ENCODE peak calls at places on chromosomes 11 and 22, in four cellular contexts. W is left lung, E is right lobe of liver, P is HCT116. N is an unnamed sample.

GRCh38 chr22:45896961-45897538 is 79.9 kb downstream of the WNT7B start:
- DNase-seq in W (peak), P (no peak), E (no peak), N (no peak)

GRCh38 chr11:114251797-114252327 is 44.3 kb upstream of the NNMT start:
- DNase-seq in W (no peak), E (no peak), P (no peak), N (no peak)

GRCh38 chr22:49519117-49519737 is 308.4 kb downstream of the BRD1 start:
- DNase-seq in P (no peak), E (peak), W (no peak), N (no peak)

GRCh38 chr11:35549787-35550186 is 24.4 kb upstream of the PAMR1 start:
- DNase-seq in W (no peak), P (no peak), E (no peak), N (no peak)

GRCh38 chr11:95373241-95373640 is 142.2 kb upstream of the SESN3 start:
- DNase-seq in W (no peak), E (no peak), P (no peak), N (no peak)

GRCh38 chr11:112542479-112542878 is 281.8 kb upstream of the PLET1 start:
- DNase-seq in W (no peak), E (no peak), P (no peak), N (no peak)

GRCh38 chr11:122743949-122744876 is 88.7 kb downstream of the UBASH3B start:
- DNase-seq in E (no peak), W (no peak), P (no peak), N (peak)

GRCh38 chr11:44865866-44866272 is 84.8 kb downstream of the TP53I11 start:
- DNase-seq in W (no peak), P (no peak), E (peak), N (no peak)

GRCh38 chr11:114291381-114291780 is 4.8 kb upstream of the NNMT start:
- DNase-seq in W (no peak), P (no peak), E (peak), N (peak)

GRCh38 chr11:429391-429790 is 12.4 kb downstream of the ANO9 start:
- DNase-seq in W (peak), E (no peak), P (no peak), N (no peak)

GRCh38 chr11:117457031-117457785 is 129.6 kb downstream of the CEP164 start:
- DNase-seq in E (no peak), W (no peak), P (no peak), N (no peak)

GRCh38 chr11:109401532-109401931 is 20.5 kb upstream of the C11orf87 start:
- DNase-seq in W (no peak), P (no peak), E (no peak), N (no peak)

GRCh38 chr11:14618060-14618459 is 25.5 kb upstream of the PDE3B start:
- DNase-seq in E (no peak), P (no peak), W (no peak), N (no peak)

GRCh38 chr22:24107668-24108067 is 73.6 kb upstream of the SUSD2 start:
- DNase-seq in W (peak), P (no peak), E (peak), N (no peak)

GRCh38 chr11:79249341-79249993 is 191.4 kb downstream of the TENM4 start:
- DNase-seq in E (no peak), W (no peak), P (no peak), N (no peak)

GRCh38 chr11:82682003-82682751 is 51.5 kb downstream of the FAM181B start:
- DNase-seq in W (no peak), P (peak), E (no peak), N (peak)

GRCh38 chr11:55956521-55956920 is 13.2 kb downstream of the OR10AG1 start:
- DNase-seq in W (no peak), P (no peak), E (no peak), N (no peak)

GRCh38 chr11:16184588-16184987 is 171.8 kb downstream of the SOX6 start:
- DNase-seq in W (no peak), P (no peak), E (peak), N (no peak)

GRCh38 chr11:91158297-91158696 is 935.4 kb upstream of the CHORDC1 start:
- DNase-seq in P (no peak), W (no peak), E (no peak), N (no peak)

GRCh38 chr22:42277988-42278776 is 7.7 kb upstream of the TCF20 start:
- DNase-seq in P (no peak), W (no peak), E (no peak), N (peak)

GRCh38 chr11:77473001-77473800 is 693 bp downstream of the PAK1 start:
- DNase-seq in W (peak), E (peak), P (no peak), N (peak)

GRCh38 chr22:45164217-45165123 is 745 bp downstream of the NUP50 start:
- DNase-seq in E (peak), P (no peak), W (peak), N (peak)

GRCh38 chr11:26626346-26626745 is 54.3 kb upstream of the MUC15 start:
- DNase-seq in P (no peak), E (no peak), W (no peak), N (no peak)

GRCh38 chr11:117953029-117953671 is 23.9 kb upstream of the TMPRSS13 start:
- DNase-seq in E (no peak), W (no peak), P (no peak), N (peak)

GRCh38 chr11:70066628-70067027 is 11.5 kb upstream of the ANO1 start:
- DNase-seq in W (peak), P (no peak), E (peak), N (no peak)

GRCh38 chr22:48503876-48504275 is 1323.8 kb downstream of the BRD1 start:
- DNase-seq in W (peak), E (no peak), P (no peak), N (no peak)

GRCh38 chr11:106152013-106152412 is 74.6 kb downstream of the AASDHPPT start:
- DNase-seq in P (no peak), E (no peak), W (no peak), N (no peak)

GRCh38 chr22:20551805-20552449 is 44.5 kb downstream of the MED15 start:
- DNase-seq in W (no peak), P (no peak), E (no peak), N (no peak)

GRCh38 chr11:122098223-122098980 is 17.6 kb downstream of the BLID start:
- DNase-seq in W (no peak), P (no peak), E (no peak), N (no peak)

GRCh38 chr11:843818-844692 is 1.4 kb downstream of the TSPAN4 start:
- DNase-seq in P (no peak), E (peak), W (peak), N (no peak)

GRCh38 chr22:24402460-24403192 is 24.8 kb upstream of the ADORA2A start:
- DNase-seq in W (peak), P (peak), E (no peak), N (no peak)

GRCh38 chr11:131889146-131889577 is 518.7 kb downstream of the NTM start:
- DNase-seq in W (no peak), P (no peak), E (no peak), N (no peak)

GRCh38 chr22:50101870-50102565 is 12.2 kb downstream of the MOV10L1 start:
- DNase-seq in P (no peak), E (no peak), W (no peak), N (no peak)

GRCh38 chr11:70080763-70081162 is 2.6 kb downstream of the ANO1 start:
- DNase-seq in W (peak), E (no peak), P (peak), N (no peak)

GRCh38 chr11:64959498-64959897 is 12.4 kb downstream of the MAJIN start:
- DNase-seq in W (no peak), E (no peak), P (no peak), N (no peak)

GRCh38 chr11:117610045-117610444 is 187.0 kb downstream of the DSCAML1 start:
- DNase-seq in P (no peak), E (no peak), W (no peak), N (peak)

GRCh38 chr11:19259487-19260345 is 19.0 kb upstream of the E2F8 start:
- DNase-seq in W (peak), P (peak), E (peak), N (peak)

DNA sequence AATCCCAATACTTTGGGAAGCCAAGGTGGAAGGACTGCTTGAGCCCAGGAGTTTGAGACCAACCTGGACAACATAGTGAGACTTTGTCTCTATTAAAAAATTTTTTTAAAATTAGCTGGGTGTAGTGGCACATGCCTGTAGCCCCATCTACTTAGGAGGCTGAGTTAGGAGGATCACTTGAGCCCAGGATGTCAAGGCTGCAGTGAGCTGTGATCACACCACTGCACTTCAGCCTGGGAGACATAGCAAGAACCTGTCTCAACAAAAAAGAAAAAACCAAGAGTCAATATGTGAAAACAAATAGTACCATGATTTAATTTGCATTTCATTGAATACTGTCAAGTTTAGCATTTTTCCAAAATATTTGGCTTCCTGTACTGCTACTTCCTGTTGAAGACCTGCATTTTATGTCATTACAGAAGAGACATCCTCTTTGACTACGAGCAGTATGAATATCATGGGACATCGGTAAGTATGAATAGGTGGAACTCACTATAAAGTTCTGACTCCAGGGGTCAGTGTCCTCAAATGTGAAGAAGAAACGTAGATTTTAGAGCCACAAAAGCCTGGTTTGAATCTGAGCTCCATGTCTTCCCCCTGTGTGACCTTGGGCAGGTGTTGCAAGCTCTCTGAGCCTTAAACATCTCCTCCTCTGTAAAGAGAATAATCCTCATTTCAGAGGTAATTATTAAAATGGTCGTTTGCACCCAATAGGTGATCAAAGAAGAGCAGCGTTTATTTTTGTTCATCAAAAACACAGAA is 16.0 kb downstream of the CDC45 start:
- DNase-seq in E (no peak), P (no peak), W (no peak), N (no peak)
- TF ChIP-seq CTCF in E (peak), P (no peak), W (no peak), N (no peak)

DNA sequence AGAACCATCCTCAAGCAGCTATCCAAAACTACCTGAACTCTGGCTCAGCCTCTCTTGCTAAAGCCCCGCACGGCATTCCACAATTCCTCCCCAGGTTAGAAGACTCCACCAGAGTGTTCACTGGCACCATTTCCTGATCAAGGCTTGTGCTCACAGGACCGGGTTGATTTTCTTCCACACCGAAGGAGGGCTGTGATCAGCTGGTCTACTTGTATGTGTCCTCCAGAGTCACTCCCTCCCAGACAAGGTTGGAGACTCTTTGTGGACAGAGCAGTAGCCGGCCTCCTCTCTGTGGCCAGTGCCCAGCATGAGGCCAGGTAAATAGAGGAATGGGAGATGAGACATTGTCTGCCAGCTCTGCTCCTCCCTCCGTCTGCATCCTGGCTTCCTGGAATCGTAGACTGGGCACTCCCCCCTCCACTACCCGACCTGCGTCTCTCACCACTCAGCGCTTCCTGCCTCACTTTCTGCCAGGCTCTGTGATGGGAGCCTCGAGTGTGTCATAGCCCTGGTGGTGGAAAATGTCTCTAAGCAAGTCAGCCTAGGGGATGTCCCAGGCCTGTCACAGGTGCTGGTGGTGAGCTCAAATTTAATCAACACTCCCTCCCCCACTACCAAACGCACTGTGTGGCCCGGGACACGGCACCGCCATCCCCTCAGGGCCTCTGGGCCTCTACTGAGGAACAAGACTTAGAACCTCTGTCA is 12.5 kb upstream of the TMPRSS6 start:
- DNase-seq in E (no peak), W (no peak), P (no peak), N (peak)
- TF ChIP-seq CTCF in E (no peak), W (no peak), P (no peak), N (peak)

DNA sequence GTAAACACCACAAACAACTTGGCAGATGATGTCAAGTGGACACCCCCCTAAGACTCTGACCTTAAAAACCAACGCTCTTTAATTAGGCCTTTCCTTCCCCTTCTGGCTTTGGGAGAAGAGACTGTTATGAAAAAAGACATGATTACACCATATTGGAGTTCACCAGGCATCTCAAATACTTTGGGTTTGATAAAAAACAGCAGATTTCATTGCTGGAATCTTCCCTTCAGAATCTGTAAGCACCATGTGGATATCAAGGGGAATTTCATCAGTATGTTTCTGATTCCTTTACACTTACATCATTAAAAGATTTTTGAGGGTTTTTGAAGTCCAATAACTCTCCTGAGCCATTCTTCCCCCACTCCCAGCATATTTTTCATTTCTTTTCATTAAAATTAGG is 85.6 kb downstream of the KIRREL3 start:
- DNase-seq in W (no peak), E (no peak), P (no peak), N (no peak)
- TF ChIP-seq CTCF in W (no peak), E (no peak), P (no peak), N (no peak)

DNA sequence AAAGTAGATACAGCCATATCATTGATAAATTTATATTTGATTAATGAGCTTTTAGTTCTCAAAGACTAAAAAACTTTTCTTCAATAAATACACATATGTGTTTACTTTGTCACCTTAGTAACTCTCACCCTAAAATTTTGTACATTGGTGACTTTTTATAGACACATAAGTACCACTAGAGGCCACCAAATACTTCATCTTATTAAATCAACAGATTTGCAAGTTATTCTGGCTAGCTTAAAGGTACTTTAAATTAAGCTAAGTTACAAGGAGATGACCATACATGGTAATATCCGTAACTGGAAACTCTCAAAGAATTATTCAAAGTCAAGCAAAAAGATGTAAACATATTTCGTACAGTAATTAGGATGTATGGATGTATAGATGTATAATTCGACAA is 112.2 kb downstream of the SBF2 start:
- DNase-seq in W (no peak), E (no peak), P (peak), N (peak)
- TF ChIP-seq CTCF in W (no peak), E (peak), P (peak), N (peak)